ENCODE peak calls at places on chromosomes 4 and X, in nine cellular contexts. H is left lung; Q is A673; O is iris pigment epithelial cell; J is activated CD8-positive, alpha-beta T cell treated with anti-CD3 and anti-CD28 coated beads for 36 hours; D is mesothelial cell of epicardium; M is bronchial epithelial cell; C is ELR; W is stimulated activated CD4-positive, alpha-beta T cell treated with anti-CD3 and anti-CD28 coated beads, Interleukin-1b, Interleukin-23, amount 100 ng/mL, for 1 hour. B is an unnamed sample.
A peak's percentile ranks its signal among the peaks of the same experiment; 100 is the strongest.

GRCh38 chrX:129637217-129638109 is 17.3 kb downstream of the APLN start:
- DNase-seq in O (peak; percentile 49), C (peak; percentile 62), Q (peak; percentile 75), H (peak; percentile 56), J (peak; percentile 78), W (peak; percentile 28), M (peak; percentile 47), D (peak; percentile 82), B (peak; percentile 67)

GRCh38 chr4:77695769-77696168 is 90.1 kb downstream of the CXCL13 start:
- DNase-seq in M (peak; percentile 98), D (no peak), Q (no peak), H (no peak), O (peak; percentile 97), W (no peak), C (peak; percentile 95), J (no peak), B (no peak)

GRCh38 chrX:84717344-84717743 is 215.1 kb upstream of the HDX start:
- DNase-seq in M (no peak), Q (no peak), D (no peak), O (no peak), J (no peak), H (no peak), C (no peak), W (no peak), B (no peak)

GRCh38 chr4:13558881-13559280 is 14.6 kb upstream of the NKX3-2 start:
- DNase-seq in J (no peak), D (no peak), C (peak; percentile 66), W (no peak), O (no peak), M (peak; percentile 12), H (no peak), Q (no peak), B (no peak)

GRCh38 chr4:34108456-34108855 is 2135.9 kb downstream of the ARAP2 start:
- DNase-seq in O (peak; percentile 68), C (peak; percentile 28), W (no peak), Q (no peak), D (no peak), M (no peak), H (no peak), J (no peak), B (no peak)

GRCh38 chr4:37989398-37990260 is 29.4 kb downstream of the PTTG2 start:
- DNase-seq in M (no peak), D (no peak), C (no peak), Q (no peak), H (no peak), J (no peak), O (no peak), W (no peak), B (no peak)

GRCh38 chr4:110195561-110196205 is 2.7 kb downstream of the ELOVL6 start:
- DNase-seq in Q (peak; percentile 38), H (no peak), C (no peak), M (peak; percentile 85), O (peak; percentile 30), J (peak; percentile 11), W (no peak), D (no peak), B (no peak)

GRCh38 chr4:123783091-123783765 is 386.6 kb downstream of the SPRY1 start:
- DNase-seq in Q (no peak), W (no peak), M (no peak), H (no peak), J (no peak), C (no peak), D (no peak), O (peak; percentile 46), B (no peak)

GRCh38 chrX:81201692-81202412 is at the start of the genes HMGN5 and SH3BGRL:
- DNase-seq in O (peak; percentile 87), H (peak; percentile 87), J (peak; percentile 81), W (peak; percentile 23), C (peak; percentile 87), D (peak; percentile 72), Q (peak; percentile 89), M (peak; percentile 72), B (peak; percentile 30)

GRCh38 chrX:106391284-106391852 is 220.4 kb upstream of the RADX start:
- DNase-seq in Q (no peak), W (no peak), H (no peak), D (no peak), O (no peak), J (no peak), M (no peak), C (no peak), B (no peak)

GRCh38 chr4:128869801-128870509 is 60.5 kb downstream of the JADE1 start:
- DNase-seq in Q (no peak), O (no peak), J (no peak), M (no peak), C (peak; percentile 16), H (no peak), D (no peak), W (no peak), B (no peak)

GRCh38 chr4:107034091-107034698 is 1.9 kb downstream of the DKK2 start:
- DNase-seq in W (no peak), M (no peak), Q (peak; percentile 98), O (peak; percentile 74), D (peak; percentile 57), J (peak; percentile 16), H (no peak), C (peak; percentile 60), B (peak; percentile 37)

GRCh38 chrX:150872773-150873336 is 25.6 kb downstream of the CD99L2 start:
- DNase-seq in D (no peak), J (no peak), H (no peak), C (no peak), W (no peak), Q (no peak), O (no peak), M (no peak), B (no peak)

GRCh38 chr4:153963216-153963615 is 174.3 kb upstream of the SFRP2 start:
- DNase-seq in Q (no peak), M (no peak), H (no peak), C (no peak), O (no peak), D (no peak), J (no peak), W (no peak), B (no peak)

GRCh38 chr4:182878633-182879495 is 38.3 kb downstream of the DCTD start:
- DNase-seq in M (no peak), Q (no peak), C (no peak), W (no peak), H (no peak), O (no peak), D (no peak), J (no peak), B (no peak)

GRCh38 chr4:151459380-151459779 is 50.4 kb downstream of the FHIP1A start:
- DNase-seq in C (no peak), M (peak; percentile 56), Q (no peak), D (no peak), O (no peak), W (no peak), J (no peak), H (no peak), B (no peak)

GRCh38 chr4:2928242-2929155 is 34.7 kb downstream of the NOP14 start:
- DNase-seq in Q (no peak), C (no peak), M (no peak), D (no peak), W (no peak), O (no peak), H (peak; percentile 35), J (no peak), B (no peak)

GRCh38 chr4:139817657-139818452 is 152.2 kb downstream of the MGST2 start:
- DNase-seq in J (no peak), D (no peak), C (no peak), W (no peak), O (no peak), Q (no peak), H (no peak), M (peak; percentile 64), B (no peak)

GRCh38 chr4:174672276-174672675 is 150.0 kb upstream of the HPGD start:
- DNase-seq in W (no peak), O (no peak), Q (no peak), J (no peak), C (no peak), D (no peak), M (peak; percentile 81), H (no peak), B (no peak)

GRCh38 chr4:37381040-37381668 is 136.6 kb downstream of the NWD2 start:
- DNase-seq in M (no peak), C (no peak), O (no peak), Q (no peak), J (no peak), D (no peak), W (no peak), H (no peak), B (no peak)

GRCh38 chr4:104591505-104591904 is 96.8 kb upstream of the CXXC4 start:
- DNase-seq in M (no peak), C (no peak), H (peak; percentile 55), W (no peak), O (no peak), D (no peak), J (no peak), Q (peak; percentile 31), B (no peak)

GRCh38 chr4:85953651-85954018 is 406.2 kb downstream of the MAPK10 start:
- DNase-seq in J (no peak), D (no peak), H (no peak), M (peak; percentile 81), C (peak; percentile 89), O (peak; percentile 54), Q (no peak), W (no peak), B (no peak)

GRCh38 chr4:184983660-184984356 is 34.5 kb upstream of the HELT start:
- DNase-seq in O (peak; percentile 54), M (peak; percentile 35), J (peak; percentile 62), Q (peak; percentile 83), W (peak; percentile 10), C (peak; percentile 51), H (peak; percentile 51), D (peak; percentile 65), B (no peak)

GRCh38 chrX:102516314-102516936 is at the start of gene TMSB15A:
- DNase-seq in W (no peak), C (peak; percentile 52), Q (peak; percentile 80), H (peak; percentile 64), D (peak; percentile 58), J (peak; percentile 68), O (peak; percentile 21), M (peak; percentile 9), B (peak; percentile 54)

GRCh38 chrX:120450163-120450562 is 18.9 kb downstream of the LAMP2 start:
- DNase-seq in W (no peak), C (peak; percentile 9), J (no peak), H (no peak), M (no peak), O (no peak), D (no peak), Q (peak; percentile 33), B (no peak)

GRCh38 chrX:39205467-39205866 is 404.2 kb downstream of the MID1IP1 start:
- DNase-seq in O (no peak), J (no peak), H (no peak), Q (no peak), C (no peak), D (no peak), W (no peak), M (peak; percentile 39), B (no peak)

GRCh38 chr4:130068072-130068471 is 972.1 kb downstream of the C4orf33 start:
- DNase-seq in D (no peak), C (no peak), H (no peak), O (no peak), W (no peak), M (no peak), Q (no peak), J (no peak), B (no peak)

GRCh38 chrX:46796574-46797191 is 37.8 kb upstream of the SLC9A7 start:
- DNase-seq in H (peak; percentile 64), D (peak; percentile 75), O (peak; percentile 61), M (peak; percentile 38), C (peak; percentile 75), W (peak; percentile 16), Q (peak; percentile 82), J (peak; percentile 87), B (peak; percentile 48)

GRCh38 chrX:153836921-153837320 is 6.6 kb upstream of the PDZD4 start:
- DNase-seq in H (no peak), O (no peak), C (no peak), W (no peak), Q (no peak), M (no peak), D (no peak), J (no peak), B (no peak)

GRCh38 chr4:104451573-104451972 is 43.1 kb downstream of the CXXC4 start:
- DNase-seq in Q (peak; percentile 37), W (no peak), O (peak; percentile 5), D (no peak), C (peak; percentile 5), J (no peak), H (no peak), M (peak; percentile 26), B (no peak)

GRCh38 chr4:168634276-168634802 is 137.5 kb downstream of the PALLD start:
- DNase-seq in H (peak; percentile 51), C (peak; percentile 88), D (peak; percentile 72), M (peak; percentile 65), O (peak; percentile 95), Q (peak; percentile 79), W (no peak), J (no peak), B (no peak)